ENCODE peak calls at places on chromosomes 3 and 15, in four cellular contexts. X is activated T-helper 1 cell treated with anti-CD3 and anti-CD28 coated beads, Interleukin-12 subunit alpha, Interleukin-12 subunit beta, Interleukin-2, Interleukin-4 antibody, amounts not matched to agents 30 ng/mL and 10 ng/mL and 1 ng/mL, durations not matched to agents 14 hours and 24 hours and 36 hours; Q is SW480; D is activated CD4-positive, CD25-positive, alpha-beta regulatory T cell. Z is an unnamed sample.

GRCh38 chr15:64521201-64521600 is 60.8 kb downstream of the ZNF609 start:
- DNase-seq in D (no peak), Q (no peak), X (no peak), Z (no peak)

GRCh38 chr15:51737538-51738305 is at the start of gene LYSMD2:
- DNase-seq in Q (peak; percentile 35), X (peak; percentile 64), D (peak; percentile 53), Z (peak; percentile 86)

GRCh38 chr15:98506711-98507110 is 141.6 kb upstream of the IGF1R start:
- DNase-seq in X (no peak), Q (no peak), D (no peak), Z (no peak)

GRCh38 chr3:117790256-117790987 is 1080.8 kb downstream of the TUSC7 start:
- DNase-seq in X (no peak), D (no peak), Q (no peak), Z (no peak)

GRCh38 chr15:62853114-62853832 is 189.3 kb upstream of the TPM1 start:
- DNase-seq in Q (peak; percentile 15), D (no peak), X (no peak), Z (no peak)

GRCh38 chr3:124779116-124779515 is 48.9 kb downstream of the UMPS start:
- DNase-seq in Q (no peak), X (no peak), D (no peak), Z (no peak)

GRCh38 chr3:28667646-28668376 is 319.2 kb upstream of the AZI2 start:
- DNase-seq in X (peak; percentile 18), D (peak; percentile 4), Q (peak; percentile 60), Z (peak; percentile 47)

GRCh38 chr3:38334656-38335055 is 11.9 kb upstream of the XYLB start:
- DNase-seq in Q (no peak), X (no peak), D (no peak), Z (no peak)

GRCh38 chr3:98563661-98564281 is 29.6 kb downstream of the CPOX start:
- DNase-seq in D (no peak), X (no peak), Q (peak; percentile 53), Z (no peak)

GRCh38 chr15:68431037-68431791 is 749 bp downstream of the ITGA11 start:
- DNase-seq in D (no peak), X (no peak), Q (no peak), Z (peak; percentile 65)

GRCh38 chr3:5388091-5388490 is 200.6 kb downstream of the EDEM1 start:
- DNase-seq in D (no peak), X (no peak), Q (peak; percentile 50), Z (no peak)

GRCh38 chr3:132660056-132660744 is at the start of gene UBA5:
- DNase-seq in D (peak; percentile 55), Q (peak; percentile 72), X (peak; percentile 65), Z (peak; percentile 72)

GRCh38 chr3:195103623-195104022 is 167.3 kb downstream of the XXYLT1 start:
- DNase-seq in X (no peak), D (no peak), Q (no peak), Z (no peak)

GRCh38 chr3:177832862-177833261 is 635.6 kb upstream of the TBL1XR1 start:
- DNase-seq in Q (no peak), X (no peak), D (no peak), Z (no peak)

GRCh38 chr15:50181983-50182232 is at the start of gene SLC27A2:
- DNase-seq in Q (peak; percentile 67), D (peak; percentile 29), X (no peak), Z (peak; percentile 63)

Z was measured in psoas muscle.